ENCODE peak calls at places on chromosome 4, in nine cellular contexts. P is retinal pigment epithelial cell, M is lower lobe of right lung, U is fibroblast of pulmonary artery, J is IMR-90, R is choroid plexus epithelial cell, I is astrocyte of the spinal cord, A is fibroblast of the aortic adventitia, Q is uterus. L is an unnamed sample.

GRCh38 chr4:158750379-158750778 is 18.4 kb upstream of the FNIP2 start:
- DNase-seq in J (peak), A (peak), U (peak), M (no peak), P (peak), R (peak), Q (no peak), I (peak), L (no peak)

GRCh38 chr4:153083447-153083921 is 120.8 kb upstream of the TRIM2 start:
- DNase-seq in U (peak), A (peak), I (peak), Q (peak), J (peak), P (peak), R (peak), M (no peak), L (peak)

GRCh38 chr4:28378109-28378830 is 1517.6 kb downstream of the STIM2 start:
- DNase-seq in P (no peak), Q (no peak), J (no peak), I (no peak), M (no peak), U (no peak), R (peak), A (no peak), L (no peak)

GRCh38 chr4:120693817-120694216 is 228.7 kb downstream of the PRDM5 start:
- DNase-seq in P (no peak), R (no peak), M (no peak), A (no peak), I (no peak), Q (no peak), U (no peak), J (no peak), L (no peak)

GRCh38 chr4:133588306-133588705 is 439.2 kb downstream of the PCDH10 start:
- DNase-seq in P (no peak), I (peak), J (no peak), R (no peak), M (no peak), A (no peak), U (no peak), Q (no peak), L (no peak)

GRCh38 chr4:88660446-88661294 is 37.0 kb downstream of the NAP1L5 start:
- DNase-seq in M (no peak), I (peak), Q (no peak), R (peak), A (peak), J (peak), U (peak), P (peak), L (no peak)

GRCh38 chr4:133995243-133995960 is 206.2 kb downstream of the PABPC4L start:
- DNase-seq in P (no peak), U (no peak), Q (no peak), I (no peak), R (no peak), A (no peak), M (no peak), J (no peak), L (no peak)

GRCh38 chr4:15374697-15375096 is 53.1 kb upstream of the C1QTNF7 start:
- DNase-seq in P (no peak), Q (peak), M (no peak), R (peak), I (peak), A (no peak), U (peak), J (peak), L (no peak)

GRCh38 chr4:164790249-164790648 is 36.3 kb downstream of the SMIM31 start:
- DNase-seq in A (no peak), Q (no peak), R (no peak), M (no peak), P (no peak), I (no peak), U (no peak), J (no peak), L (no peak)

GRCh38 chr4:41692717-41693345 is 55.7 kb downstream of the PHOX2B start:
- DNase-seq in R (peak), Q (no peak), M (peak), P (no peak), U (peak), A (peak), J (peak), I (peak), L (no peak)

GRCh38 chr4:33924239-33924638 is 2320.1 kb downstream of the ARAP2 start:
- DNase-seq in Q (no peak), M (no peak), A (peak), I (peak), U (peak), P (peak), J (peak), R (peak), L (no peak)

GRCh38 chr4:28254003-28254402 is 1393.4 kb downstream of the STIM2 start:
- DNase-seq in U (no peak), R (no peak), Q (no peak), I (no peak), J (no peak), M (no peak), A (no peak), P (no peak), L (no peak)

GRCh38 chr4:19711871-19712270 is 539.8 kb upstream of the SLIT2 start:
- DNase-seq in A (peak), I (peak), P (peak), M (no peak), U (peak), Q (no peak), R (peak), J (peak), L (no peak)

GRCh38 chr4:74758521-74758920 is 35.8 kb downstream of the BTC start:
- DNase-seq in P (no peak), A (no peak), U (no peak), M (no peak), I (no peak), Q (no peak), R (no peak), J (no peak), L (no peak)

GRCh38 chr4:23614284-23614892 is 275.5 kb downstream of the PPARGC1A start:
- DNase-seq in R (peak), P (peak), I (peak), A (peak), U (peak), M (no peak), J (peak), Q (no peak), L (no peak)

GRCh38 chr4:92012899-92013867 is 290.6 kb upstream of the GRID2 start:
- DNase-seq in A (no peak), P (no peak), U (no peak), J (no peak), M (no peak), I (no peak), Q (no peak), R (peak), L (no peak)

GRCh38 chr4:184821242-184821641 is 4.5 kb downstream of the ACSL1 start:
- DNase-seq in Q (no peak), I (no peak), U (no peak), J (no peak), R (no peak), M (no peak), P (no peak), A (no peak), L (no peak)

GRCh38 chr4:184817494-184818215 is 8.1 kb downstream of the ACSL1 start:
- DNase-seq in Q (no peak), R (no peak), U (no peak), P (no peak), M (no peak), J (no peak), A (no peak), I (no peak), L (no peak)

GRCh38 chr4:184822356-184822755 is 3.4 kb downstream of the ACSL1 start:
- DNase-seq in J (no peak), Q (no peak), U (no peak), R (no peak), A (no peak), P (no peak), I (no peak), M (no peak), L (no peak)

GRCh38 chr4:184818216-184818564 is 7.6 kb downstream of the ACSL1 start:
- DNase-seq in P (no peak), U (no peak), M (no peak), I (no peak), A (no peak), J (no peak), Q (no peak), R (no peak), L (no peak)

GRCh38 chr4:184819786-184820185 is 6.0 kb downstream of the ACSL1 start:
- DNase-seq in Q (no peak), P (no peak), I (no peak), U (no peak), M (no peak), J (no peak), A (no peak), R (no peak), L (no peak)
- H3K4me3 ChIP-seq in Q (no peak), P (no peak), I (no peak), U (no peak), M (peak), J (no peak), A (no peak), R (no peak), L (no peak)

GRCh38 chr4:113756005-113756410 is 5.5 kb downstream of the CAMK2D start:
- DNase-seq in I (peak), Q (no peak), M (no peak), J (peak), A (peak), U (peak), P (no peak), R (peak), L (no peak)
- H3K4me3 ChIP-seq in I (no peak), Q (no peak), M (no peak), J (no peak), A (no peak), U (no peak), P (no peak), R (no peak), L (no peak)

GRCh38 chr4:89899157-89899556 is 4.5 kb downstream of the MMRN1 start:
- DNase-seq in Q (no peak), U (peak), I (no peak), P (no peak), R (no peak), M (no peak), J (no peak), A (no peak), L (no peak)
- H3K4me3 ChIP-seq in Q (no peak), U (no peak), I (no peak), P (no peak), R (no peak), M (no peak), J (no peak), A (no peak), L (no peak)

DNA sequence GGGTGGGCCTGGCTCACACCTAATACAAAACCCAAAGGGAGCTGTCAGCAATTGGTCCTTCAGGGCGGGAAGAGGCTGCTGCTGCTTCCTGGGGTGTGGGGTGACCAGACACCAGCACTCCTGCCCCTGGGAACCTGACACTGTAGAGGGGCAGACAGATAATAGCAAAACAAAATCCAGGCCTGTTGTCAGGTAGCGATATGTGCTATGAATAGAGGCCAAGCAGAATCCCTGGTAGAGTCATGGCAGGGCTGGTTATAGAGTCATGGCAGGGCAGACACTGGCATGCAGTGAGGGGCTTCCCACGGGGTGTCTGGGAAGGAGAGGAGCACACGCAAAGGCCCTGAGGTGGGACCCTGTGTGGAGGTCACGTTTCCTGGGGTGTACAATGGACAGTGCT is 79.6 kb upstream of the PSAPL1 start:
- DNase-seq in J (no peak), M (no peak), R (no peak), I (no peak), A (no peak), Q (no peak), P (no peak), U (no peak), L (no peak)
- H3K4me3 ChIP-seq in J (no peak), M (no peak), R (no peak), I (no peak), A (no peak), Q (no peak), P (no peak), U (no peak), L (no peak)

GRCh38 chr4:8594097-8595038 is 1.8 kb downstream of the CPZ start:
- DNase-seq in R (peak), J (peak), I (peak), M (no peak), A (peak), P (peak), Q (peak), U (peak), L (no peak)

GRCh38 chr4:8591114-8591513 is 1.5 kb upstream of the CPZ start:
- DNase-seq in J (no peak), I (no peak), M (peak), A (no peak), Q (no peak), U (no peak), R (no peak), P (no peak), L (no peak)

GRCh38 chr4:8591626-8592365 is 769 bp upstream of the CPZ start:
- DNase-seq in U (no peak), R (no peak), I (no peak), P (no peak), A (no peak), J (no peak), M (peak), Q (no peak), L (no peak)

GRCh38 chr4:8593268-8594096 is 917 bp downstream of the CPZ start:
- DNase-seq in A (no peak), J (no peak), R (no peak), M (no peak), I (no peak), P (no peak), U (no peak), Q (no peak), L (no peak)

DNA sequence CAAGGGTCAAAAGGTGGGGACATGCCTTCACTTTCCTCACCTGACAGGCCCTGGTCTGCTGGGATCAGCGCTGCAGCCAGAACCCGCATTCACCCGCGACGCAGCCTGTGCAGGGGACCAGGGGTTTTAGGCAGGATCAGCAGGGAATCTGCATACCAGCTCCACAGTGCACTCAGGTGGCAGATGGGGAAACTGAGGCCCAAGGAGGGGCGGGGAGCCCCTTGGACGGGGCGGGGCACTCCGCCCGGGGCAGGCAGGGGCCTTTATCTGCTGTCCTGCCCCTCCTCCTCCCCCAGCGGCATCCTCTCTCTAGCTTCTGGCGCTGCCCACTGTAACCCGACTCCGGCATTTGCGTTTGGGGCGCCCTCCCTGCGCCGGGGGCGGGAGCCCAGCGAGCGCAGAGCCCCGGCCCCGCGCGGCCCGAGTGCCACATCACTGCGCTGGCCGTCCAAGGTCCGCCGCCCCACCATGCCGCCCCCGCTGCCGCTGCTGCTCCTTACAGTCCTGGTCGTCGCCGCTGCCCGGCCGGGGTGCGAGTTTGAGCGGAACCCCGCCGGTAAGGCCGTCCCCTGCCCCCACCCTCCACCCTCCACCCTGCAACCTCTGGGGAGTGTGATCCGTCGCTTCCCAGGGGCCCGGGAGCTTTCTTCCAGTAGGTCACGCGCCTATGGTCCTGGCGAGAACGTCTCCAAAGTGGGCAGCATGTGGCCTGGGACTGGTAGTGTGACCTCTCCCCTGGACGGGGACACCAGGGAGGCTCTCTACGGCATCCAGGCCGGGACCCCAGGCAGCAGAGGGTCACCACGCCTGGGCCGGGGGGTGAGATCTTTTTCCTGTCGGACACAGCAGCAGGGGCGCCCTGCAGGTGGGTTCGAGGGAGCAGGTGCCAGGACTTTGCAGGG is at the start of gene CPZ:
- DNase-seq in A (peak), Q (peak), I (peak), J (peak), U (peak), P (no peak), M (no peak), R (peak), L (no peak)
- H3K4me3 ChIP-seq in A (peak), Q (peak), I (peak), J (peak), U (peak), P (peak), M (peak), R (peak), L (no peak)

GRCh38 chr4:54225671-54226398 is 3.3 kb upstream of the PDGFRA start:
- DNase-seq in J (no peak), M (no peak), R (peak), I (peak), A (peak), Q (no peak), P (no peak), U (peak), L (no peak)
- H3K4me3 ChIP-seq in J (peak), M (peak), R (peak), I (peak), A (peak), Q (peak), P (peak), U (peak), L (peak)

GRCh38 chr4:112978691-112979472 is 70.6 kb upstream of the ANK2 start:
- DNase-seq in M (no peak), I (peak), J (peak), U (peak), A (peak), P (peak), Q (no peak), R (peak), L (no peak)

GRCh38 chr4:112979881-112980421 is 69.5 kb upstream of the ANK2 start:
- DNase-seq in U (no peak), I (no peak), P (no peak), A (no peak), R (no peak), Q (no peak), J (no peak), M (no peak), L (no peak)

GRCh38 chr4:112982677-112983076 is 66.8 kb upstream of the ANK2 start:
- DNase-seq in I (no peak), R (peak), J (no peak), U (peak), M (no peak), P (no peak), Q (no peak), A (no peak), L (no peak)
- H3K4me3 ChIP-seq in I (no peak), R (no peak), J (no peak), U (no peak), M (no peak), P (no peak), Q (no peak), A (no peak), L (no peak)

L was measured in tibial nerve.